ENCODE peak calls at places on chromosomes 6 and 20, in ten cellular contexts. B is IMR-90, H is GM23248, W is Panc1, F is SJSA1, M is cardiac muscle cell, I is transverse colon, X is spleen, U is pancreas, N is lower lobe of right lung. Z is an unnamed sample.

GRCh38 chr6:5958948-5959347 is 47.8 kb downstream of the NRN1 start:
- DNase-seq in W (no peak), F (no peak), I (no peak), B (no peak), X (no peak), U (no peak), H (no peak), N (no peak), M (no peak), Z (no peak)

GRCh38 chr6:166929534-166930189 is 26.7 kb downstream of the RNASET2 start:
- DNase-seq in U (no peak), M (no peak), B (no peak), N (no peak), W (no peak), H (no peak), F (no peak), X (peak; percentile 87), I (no peak), Z (no peak)

GRCh38 chr20:50673146-50673830 is 18.1 kb downstream of the RIPOR3 start:
- DNase-seq in I (peak; percentile 30), N (no peak), M (peak; percentile 47), U (no peak), H (no peak), F (no peak), X (no peak), W (no peak), B (no peak), Z (peak; percentile 41)

GRCh38 chr20:62824476-62825287 is 7.8 kb downstream of the COL9A3 start:
- DNase-seq in H (peak; percentile 30), I (peak; percentile 86), N (no peak), F (no peak), W (no peak), B (no peak), U (peak; percentile 71), M (peak; percentile 65), X (no peak), Z (peak; percentile 80)

GRCh38 chr20:38644588-38644987 is 43.0 kb downstream of the ARHGAP40 start:
- DNase-seq in I (no peak), B (no peak), M (no peak), N (no peak), F (no peak), U (no peak), H (no peak), W (no peak), X (no peak), Z (no peak)

GRCh38 chr6:1554241-1554880 is 55.4 kb upstream of the FOXC1 start:
- DNase-seq in I (no peak), N (no peak), B (no peak), X (no peak), M (no peak), U (no peak), W (no peak), H (peak; percentile 49), F (no peak), Z (no peak)

GRCh38 chr6:135703621-135704020 is 147.9 kb upstream of the PDE7B start:
- DNase-seq in M (peak; percentile 43), F (no peak), N (no peak), I (no peak), W (no peak), B (no peak), U (no peak), X (no peak), H (no peak), Z (no peak)

GRCh38 chr20:36462440-36463211 is 78.7 kb upstream of the MYL9 start:
- DNase-seq in M (peak; percentile 59), U (peak; percentile 78), H (peak; percentile 76), X (peak; percentile 87), N (peak; percentile 71), I (peak; percentile 43), W (no peak), B (peak; percentile 60), F (peak; percentile 60), Z (peak; percentile 68)

GRCh38 chr6:77397561-77397960 is 65.7 kb downstream of the HTR1B start:
- DNase-seq in U (no peak), W (no peak), F (no peak), H (peak; percentile 16), X (no peak), B (peak; percentile 13), N (no peak), I (no peak), M (no peak), Z (no peak)

GRCh38 chr6:169921853-169922779 is 170.7 kb downstream of the ERMARD start:
- DNase-seq in N (no peak), B (no peak), W (no peak), U (no peak), M (no peak), H (no peak), X (peak; percentile 69), I (no peak), F (no peak), Z (peak; percentile 72)

DNA sequence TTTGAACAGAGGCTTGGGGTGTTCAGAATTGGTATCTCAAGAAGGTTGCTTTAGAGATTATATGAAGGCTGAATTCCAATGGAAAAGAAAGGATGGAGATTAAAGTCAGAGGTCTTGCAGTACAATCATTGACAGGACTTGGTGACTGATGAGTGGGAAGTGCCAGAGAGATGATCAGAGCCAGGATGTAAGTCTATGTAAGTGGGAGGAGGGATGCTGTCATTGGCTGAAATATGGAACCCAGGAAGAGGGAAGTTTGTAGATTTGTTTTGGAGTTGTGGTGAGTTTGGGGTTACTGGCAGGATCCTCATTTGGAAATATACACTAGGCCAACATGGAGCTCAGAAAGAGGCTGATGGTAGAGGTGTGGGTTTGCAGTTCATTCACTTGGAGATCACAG is 23.9 kb upstream of the TNFAIP3 start:
- DNase-seq in U (no peak), H (no peak), M (no peak), F (no peak), B (no peak), I (no peak), N (no peak), X (no peak), W (no peak), Z (no peak)
- H3K9me3 ChIP-seq in U (no peaks in the 10 kb centered on the region), H (no peaks in the 10 kb centered on the region), M (no peaks in the 10 kb centered on the region), F (no peaks in the 10 kb centered on the region), B (no peaks in the 10 kb centered on the region), I (no peaks in the 10 kb centered on the region), N (no peaks in the 10 kb centered on the region), X (no peaks in the 10 kb centered on the region), W (no peaks in the 10 kb centered on the region), Z (no peaks in the 10 kb centered on the region)

DNA sequence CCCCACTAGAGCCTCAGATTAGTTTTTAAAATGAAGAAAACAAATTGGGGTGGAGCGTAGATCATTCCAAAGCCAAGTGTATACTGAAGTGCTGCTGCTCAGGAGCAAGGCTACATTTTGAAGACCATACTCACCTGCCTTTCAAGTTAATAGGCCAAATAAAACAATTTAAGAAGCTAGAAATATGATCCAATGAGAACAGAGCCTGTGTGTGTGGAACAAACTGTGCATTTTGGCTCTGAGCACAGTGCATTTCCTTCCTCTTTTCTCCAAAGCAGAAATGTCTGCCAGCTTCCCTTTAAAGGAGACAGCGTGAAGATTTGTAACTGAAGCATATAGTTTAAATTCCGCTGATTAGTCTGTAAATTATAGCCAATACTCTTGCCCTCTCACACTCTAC is 3.2 kb upstream of the IFNGR1 start:
- DNase-seq in N (no peak), U (no peak), X (no peak), W (no peak), H (no peak), F (no peak), B (no peak), I (no peak), M (peak; percentile 57), Z (no peak)
- H3K4me1 ChIP-seq in N (peaks cover 77% of the 10 kb centered on the region), U (peaks cover 10% of the 10 kb centered on the region), X (peaks cover 92% of the 10 kb centered on the region), W (peaks cover 12% of the 10 kb centered on the region), H (peaks cover 9% of the 10 kb centered on the region), F (peaks cover 16% of the 10 kb centered on the region), B (peaks cover under 1% of the 10 kb centered on the region), I (peaks cover 15% of the 10 kb centered on the region), M (peaks cover 8% of the 10 kb centered on the region), Z (peaks cover 65% of the 10 kb centered on the region)

GRCh38 chr20:17936791-17937687 is 31.6 kb downstream of the SNX5 start:
- DNase-seq in N (peak; percentile 58), B (peak; percentile 81), W (no peak), H (peak; percentile 80), M (peak; percentile 73), X (no peak), F (no peak), U (no peak), I (peak; percentile 60), Z (peak; percentile 37)
- H3K4me3 ChIP-seq in N (no peak overlapping the region), B (no peak overlapping the region), W (no peak overlapping the region), H (peak overlapping the region; percentile 33), M (no peak overlapping the region), X (no peak overlapping the region), F (no peak overlapping the region), U (no peak overlapping the region), I (no peak overlapping the region), Z (no peak overlapping the region)

DNA sequence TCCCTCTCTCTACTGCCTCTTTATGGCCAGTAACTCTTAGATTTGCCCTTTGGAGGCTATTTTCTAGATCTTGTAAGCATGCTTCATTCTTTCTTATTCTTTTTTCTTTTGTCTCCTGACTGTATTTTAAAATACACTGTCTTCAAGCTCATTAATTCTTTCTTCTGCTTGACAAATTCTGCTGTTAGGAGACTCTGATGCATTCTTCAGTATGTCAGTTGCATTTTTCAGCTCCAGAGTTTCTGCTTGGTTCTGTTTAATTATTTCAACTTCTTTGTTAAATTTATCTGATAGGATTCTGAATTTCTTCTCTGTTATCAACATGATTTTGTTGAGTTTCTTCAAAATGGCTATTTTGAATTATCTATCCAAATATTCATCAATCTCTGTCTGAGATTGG is 25.0 kb upstream of the SDCBP2 start:
- DNase-seq in X (no peak), F (no peak), U (no peak), I (no peak), W (no peak), B (no peak), H (no peak), M (no peak), N (no peak), Z (no peak)
- H3K9me3 ChIP-seq in X (no peaks in the 10 kb centered on the region), F (no peaks in the 10 kb centered on the region), U (no peaks in the 10 kb centered on the region), I (peaks cover 4% of the 10 kb centered on the region), W (peaks cover 11% of the 10 kb centered on the region), B (no peaks in the 10 kb centered on the region), H (no peaks in the 10 kb centered on the region), M (no peaks in the 10 kb centered on the region), N (no peaks in the 10 kb centered on the region), Z (no peaks in the 10 kb centered on the region)

DNA sequence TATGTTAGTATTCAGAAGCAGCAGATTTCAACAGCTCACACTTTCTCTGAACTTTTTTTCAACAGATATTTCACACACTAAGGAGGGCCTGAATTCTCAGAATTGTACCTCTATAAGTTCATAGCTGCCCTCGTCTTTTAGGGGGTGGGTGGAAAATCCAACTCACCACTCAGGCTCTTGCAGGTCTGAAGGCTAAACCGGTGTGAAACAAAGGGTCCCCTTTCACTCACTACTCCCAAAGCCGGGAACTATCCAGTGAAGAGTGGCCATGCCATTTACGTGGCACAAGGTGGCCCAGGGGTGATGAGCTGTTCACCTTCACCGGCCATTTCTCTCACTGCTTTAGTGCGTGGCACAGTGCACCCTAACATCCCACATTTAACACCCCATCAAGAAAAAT is 24.2 kb downstream of the TBC1D7 start:
- DNase-seq in I (no peak), H (no peak), N (no peak), M (peak; percentile 31), U (no peak), F (no peak), B (no peak), X (no peak), W (no peak), Z (no peak)
- H3K4me1 ChIP-seq in I (peaks cover 23% of the 10 kb centered on the region), H (peaks cover 15% of the 10 kb centered on the region), N (peaks cover 29% of the 10 kb centered on the region), M (peaks cover 27% of the 10 kb centered on the region), U (no peaks in the 10 kb centered on the region), F (peaks cover 14% of the 10 kb centered on the region), B (peaks cover 10% of the 10 kb centered on the region), X (peaks cover 65% of the 10 kb centered on the region), W (no peaks in the 10 kb centered on the region), Z (peaks cover 26% of the 10 kb centered on the region)

Z was measured in upper lobe of left lung.